ENCODE peak calls at places on chromosomes 3 and 15, in six cellular contexts. R is psoas muscle, X is A549, L is heart left ventricle, G is gastrocnemius medialis, D is IMR-90. A is an unnamed sample.

GRCh38 chr3:152183473-152183872 is 85.3 kb upstream of the MBNL1 start:
- DNase-seq in R (no peak), D (peak), L (peak), G (peak), X (peak), A (no peak)

GRCh38 chr15:62846805-62847481 is 195.6 kb upstream of the TPM1 start:
- DNase-seq in D (no peak), L (no peak), G (no peak), R (no peak), X (no peak), A (no peak)

GRCh38 chr3:174844746-174845145 is 14.4 kb upstream of the NAALADL2 start:
- DNase-seq in G (no peak), R (no peak), X (no peak), L (no peak), D (no peak), A (no peak)

GRCh38 chr3:67381667-67382272 is 272.6 kb downstream of the SUCLG2 start:
- DNase-seq in G (no peak), X (peak), R (no peak), D (peak), L (no peak), A (peak)

GRCh38 chr3:127831723-127832172 is 9.4 kb upstream of the MGLL start:
- DNase-seq in G (no peak), X (peak), R (peak), D (peak), L (peak), A (no peak)

GRCh38 chr15:95175914-95176658 is 944.7 kb downstream of the MCTP2 start:
- DNase-seq in X (no peak), R (no peak), G (no peak), L (no peak), D (peak), A (no peak)

GRCh38 chr3:126548556-126549466 is 9.9 kb downstream of the C3orf22 start:
- DNase-seq in R (no peak), G (no peak), D (no peak), L (peak), X (no peak), A (no peak)

GRCh38 chr3:168088106-168088722 is 7.5 kb downstream of the GOLIM4 start:
- DNase-seq in R (no peak), L (no peak), G (no peak), D (no peak), X (peak), A (no peak)

GRCh38 chr15:74264081-74264501 is 28.0 kb downstream of the CCDC33 start:
- DNase-seq in D (no peak), X (no peak), R (no peak), G (no peak), L (no peak), A (no peak)

GRCh38 chr3:58132850-58133249 is 77.9 kb downstream of the DNASE1L3 start:
- DNase-seq in G (no peak), D (no peak), R (no peak), X (no peak), L (no peak), A (no peak)

GRCh38 chr15:43285609-43286037 is 18.9 kb upstream of the TGM5 start:
- DNase-seq in L (no peak), R (no peak), D (peak), X (peak), G (no peak), A (peak)

GRCh38 chr15:70318996-70319465 is 221.3 kb upstream of the TLE3 start:
- DNase-seq in D (peak), G (no peak), L (no peak), X (no peak), R (peak), A (peak)

GRCh38 chr3:72100062-72100511 is 315.1 kb upstream of the PROK2 start:
- DNase-seq in R (no peak), D (no peak), G (no peak), X (no peak), L (no peak), A (no peak)

GRCh38 chr15:65945616-65946015 is 76.3 kb downstream of the RAB11A start:
- DNase-seq in R (no peak), D (no peak), G (no peak), X (peak), L (no peak), A (no peak)

GRCh38 chr15:42358141-42358540 is 1.2 kb upstream of the CAPN3 start:
- DNase-seq in X (no peak), D (no peak), R (no peak), G (no peak), L (no peak), A (no peak)

DNA sequence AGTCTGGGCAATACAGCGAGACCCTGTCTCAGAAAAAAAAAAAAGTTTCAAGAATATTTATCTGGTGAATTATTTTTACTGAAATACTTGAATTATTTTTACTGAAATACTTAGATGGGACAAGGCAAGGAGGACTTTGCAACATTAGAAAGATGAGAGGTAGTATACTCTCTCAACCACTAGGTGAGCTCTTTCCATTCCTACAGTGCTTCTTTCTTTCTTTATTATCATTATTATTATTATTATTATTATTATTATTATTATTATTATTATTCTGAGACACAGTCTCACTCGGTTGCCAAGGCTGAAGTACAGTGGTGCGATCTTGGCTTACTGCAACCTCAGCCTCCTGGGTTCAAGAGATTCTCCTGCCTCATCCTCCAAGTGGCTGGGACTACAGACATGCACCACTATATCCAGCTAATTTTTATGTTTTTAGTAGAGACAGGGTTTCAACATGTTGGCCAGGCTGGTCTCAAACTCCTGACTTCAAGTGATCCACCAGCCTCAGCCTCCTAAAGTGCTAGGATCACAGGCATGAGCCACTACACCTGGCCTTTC is 468.8 kb downstream of the MAGI1 start:
- DNase-seq in R (no peak), L (no peak), X (no peak), G (no peak), D (no peak), A (no peak)
- TF ChIP-seq CTCF in R (no peak), L (peak), X (no peak), G (no peak), D (peak), A (no peak)

DNA sequence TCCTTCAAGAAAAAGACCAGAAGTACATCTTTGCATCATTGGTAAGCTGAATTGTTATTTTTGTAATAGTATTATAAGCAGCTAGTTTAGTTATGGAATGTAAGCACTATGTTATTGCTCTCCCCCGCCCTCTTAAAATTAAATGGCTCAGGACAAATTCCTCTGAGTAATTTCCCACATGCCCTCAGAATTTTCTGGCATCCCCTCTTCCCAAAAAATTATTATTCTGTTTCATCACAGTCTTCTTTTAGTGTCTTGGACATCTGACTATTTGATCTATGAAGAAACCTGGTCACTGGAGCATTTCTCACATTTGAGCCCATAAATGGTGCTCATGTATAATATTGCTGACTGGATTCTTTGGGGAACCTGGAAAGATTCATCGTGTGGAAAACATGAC is 68.3 kb downstream of the KLHL25 start:
- DNase-seq in R (no peak), L (no peak), X (no peak), G (no peak), D (no peak), A (no peak)
- H3K27ac ChIP-seq in R (peak), L (peak), X (no peak), G (peak), D (no peak), A (no peak)

GRCh38 chr15:33278816-33279612 is 31.8 kb upstream of the RYR3 start:
- DNase-seq in D (peak), R (no peak), X (peak), G (no peak), L (no peak), A (peak)
- TF ChIP-seq CTCF in D (peak), R (no peak), X (no peak), G (no peak), L (no peak), A (no peak)

GRCh38 chr3:118710532-118710931 is 324.1 kb downstream of the IGSF11 start:
- DNase-seq in X (no peak), G (no peak), L (no peak), R (no peak), D (no peak), A (no peak)
- H3K27ac ChIP-seq in X (no peak), G (no peak), L (no peak), R (no peak), D (no peak), A (no peak)

GRCh38 chr3:192063570-192063969 is 602.6 kb downstream of the PYDC2 start:
- DNase-seq in R (peak), D (peak), L (peak), G (no peak), X (no peak), A (no peak)
- TF ChIP-seq CTCF in R (no peak), D (no peak), L (peak), G (no peak), X (no peak), A (no peak)

DNA sequence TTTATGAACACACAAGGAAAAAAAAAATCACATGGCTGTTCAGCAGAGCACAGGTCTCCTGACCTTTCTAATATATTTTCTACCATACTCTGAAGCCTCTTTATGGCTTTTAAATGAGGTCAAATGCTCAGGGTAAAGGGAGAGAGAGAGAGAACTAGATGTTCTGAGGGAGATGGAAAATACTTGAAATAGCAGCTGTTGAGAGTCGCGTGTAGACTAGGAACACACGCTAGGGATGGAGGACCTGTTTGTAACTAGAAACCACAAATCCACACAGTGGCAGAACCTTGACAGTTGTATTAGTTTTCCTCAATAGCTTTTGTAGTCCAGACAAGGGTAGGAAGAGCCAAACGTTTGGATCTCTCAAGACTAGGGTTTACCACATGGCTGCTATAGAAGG is 165.3 kb downstream of the FMN1 start:
- DNase-seq in D (peak), X (no peak), L (no peak), G (peak), R (no peak), A (no peak)
- H3K27ac ChIP-seq in D (no peak), X (no peak), L (no peak), G (peak), R (no peak), A (no peak)

DNA sequence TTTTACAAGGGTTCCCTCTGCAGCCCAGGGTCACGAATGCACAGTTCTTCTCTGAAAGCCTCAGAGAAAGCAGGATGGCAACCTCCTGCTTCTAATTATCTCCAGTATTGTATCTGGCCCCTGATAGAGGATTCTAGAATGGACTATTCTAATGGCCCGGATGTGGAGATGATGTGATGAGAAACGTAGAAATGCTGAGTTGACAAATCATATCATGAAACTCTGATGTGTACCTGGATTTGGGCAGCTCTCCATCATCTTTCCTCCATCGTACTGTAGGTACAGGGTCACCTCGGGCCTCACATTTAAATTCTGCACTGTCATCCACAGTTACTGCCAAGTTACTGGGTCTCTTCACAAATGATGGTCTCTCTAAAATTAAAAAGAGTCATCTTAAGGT is 1050.8 kb downstream of the ROBO1 start:
- DNase-seq in D (no peak), X (no peak), L (no peak), R (no peak), G (no peak), A (no peak)
- TF ChIP-seq CTCF in D (no peak), X (no peak), L (no peak), R (no peak), G (no peak), A (no peak)

DNA sequence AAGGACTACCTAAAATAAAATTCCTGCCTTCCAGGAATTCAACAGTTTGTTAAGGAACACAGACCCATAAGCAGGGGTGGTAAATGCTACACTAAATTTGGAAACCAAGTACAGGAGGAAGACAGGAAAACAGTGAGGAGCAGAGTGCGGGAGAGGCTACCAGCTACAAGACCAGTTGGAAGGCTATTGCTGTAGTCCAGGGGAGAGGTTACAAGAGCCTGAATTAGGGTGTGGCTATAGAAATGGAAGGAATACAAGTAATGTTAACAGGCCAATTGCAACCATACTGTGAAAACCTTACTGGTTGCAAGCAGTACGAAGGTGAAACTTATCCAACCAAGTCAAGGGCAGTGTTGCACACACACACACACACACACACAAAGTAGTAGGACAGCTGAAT is 885 bp upstream of the ARMC8 start:
- DNase-seq in G (no peak), L (no peak), R (no peak), X (peak), D (no peak), A (no peak)
- H3K27ac ChIP-seq in G (peak), L (no peak), R (peak), X (peak), D (no peak), A (no peak)